ENCODE peak calls at places on chromosomes 12 and 14, in four cellular contexts. One of them, this sample, is unnamed.
A peak's percentile ranks its signal among the peaks of the same experiment; 100 is the strongest.

GRCh38 chr12:19992311-19992710 is 376.0 kb upstream of the PDE3A start:
- DNase-seq in astrocyte of the hippocampus: no peak
- DNase-seq in dorsolateral prefrontal cortex: no peak
- DNase-seq in OCI-LY7: no peak
- DNase-seq in this sample: no peak

GRCh38 chr14:61160798-61161197 is 120.3 kb downstream of the TMEM30B start:
- DNase-seq in OCI-LY7: no peak
- DNase-seq in astrocyte of the hippocampus: no peak
- DNase-seq in dorsolateral prefrontal cortex: no peak
- DNase-seq in this sample: no peak

GRCh38 chr12:96083020-96083489 is 47.7 kb upstream of the LTA4H start:
- DNase-seq in OCI-LY7: no peak
- DNase-seq in astrocyte of the hippocampus: peak; percentile 23
- DNase-seq in dorsolateral prefrontal cortex: no peak
- DNase-seq in this sample: no peak

GRCh38 chr12:6285063-6285477 is 25.4 kb upstream of the PLEKHG6 start:
- DNase-seq in dorsolateral prefrontal cortex: peak; percentile 33
- DNase-seq in astrocyte of the hippocampus: peak; percentile 88
- DNase-seq in OCI-LY7: peak; percentile 74
- DNase-seq in this sample: peak; percentile 77

GRCh38 chr12:109296431-109296830 is 12.7 kb downstream of the FOXN4 start:
- DNase-seq in OCI-LY7: no peak
- DNase-seq in dorsolateral prefrontal cortex: no peak
- DNase-seq in astrocyte of the hippocampus: no peak
- DNase-seq in this sample: no peak

GRCh38 chr14:37384870-37385596 is 187.3 kb downstream of the MIPOL1 start:
- DNase-seq in OCI-LY7: no peak
- DNase-seq in astrocyte of the hippocampus: no peak
- DNase-seq in dorsolateral prefrontal cortex: no peak
- DNase-seq in this sample: no peak

GRCh38 chr12:87870061-87870460 is 159.1 kb downstream of the C12orf50 start:
- DNase-seq in OCI-LY7: no peak
- DNase-seq in astrocyte of the hippocampus: no peak
- DNase-seq in dorsolateral prefrontal cortex: no peak
- DNase-seq in this sample: no peak

GRCh38 chr14:23122086-23122485 is 3.0 kb upstream of the CEBPE start:
- DNase-seq in dorsolateral prefrontal cortex: no peak
- DNase-seq in OCI-LY7: no peak
- DNase-seq in astrocyte of the hippocampus: no peak
- DNase-seq in this sample: no peak

GRCh38 chr12:59408431-59408830 is 187.4 kb upstream of the SLC16A7 start:
- DNase-seq in OCI-LY7: no peak
- DNase-seq in astrocyte of the hippocampus: peak; percentile 35
- DNase-seq in dorsolateral prefrontal cortex: no peak
- DNase-seq in this sample: no peak

GRCh38 chr14:61472801-61473376 is 151.5 kb downstream of the PRKCH start:
- DNase-seq in astrocyte of the hippocampus: no peak
- DNase-seq in OCI-LY7: peak; percentile 32
- DNase-seq in dorsolateral prefrontal cortex: no peak
- DNase-seq in this sample: peak; percentile 39

GRCh38 chr14:61140271-61140670 is 140.9 kb downstream of the TMEM30B start:
- DNase-seq in dorsolateral prefrontal cortex: no peak
- DNase-seq in astrocyte of the hippocampus: no peak
- DNase-seq in OCI-LY7: no peak
- DNase-seq in this sample: no peak

GRCh38 chr12:2795291-2796186 is 769 bp downstream of the FKBP4 start:
- DNase-seq in OCI-LY7: peak; percentile 72
- DNase-seq in dorsolateral prefrontal cortex: peak; percentile 78
- DNase-seq in astrocyte of the hippocampus: peak; percentile 85
- DNase-seq in this sample: peak; percentile 75

GRCh38 chr12:32331133-32331532 is 68.2 kb upstream of the FGD4 start:
- DNase-seq in OCI-LY7: no peak
- DNase-seq in dorsolateral prefrontal cortex: no peak
- DNase-seq in astrocyte of the hippocampus: peak; percentile 53
- DNase-seq in this sample: no peak

GRCh38 chr12:71407732-71408131 is 31.9 kb upstream of the LGR5 start:
- DNase-seq in OCI-LY7: no peak
- DNase-seq in dorsolateral prefrontal cortex: no peak
- DNase-seq in astrocyte of the hippocampus: no peak
- DNase-seq in this sample: no peak